ENCODE peak calls at places on chromosome 3, in eight cellular contexts. U is small intestine; V is CD8-positive, alpha-beta T cell; Q is heart left ventricle; L is lung; H is CD4-positive, CD25-positive, alpha-beta regulatory T cell; G is DND-41; K is IMR-90. R is an unnamed sample. For H3K9me3, the result is how much of the 10 kb centered on the place peaks cover.

GRCh38 chr3:29346828-29347227 is 66.0 kb downstream of the RBMS3 start:
- DNase-seq in U (no peak), V (no peak), Q (no peak), L (no peak), H (no peak), G (no peak), K (peak), R (no peak)

GRCh38 chr3:184815046-184815930 is 3.3 kb downstream of the VPS8 start:
- DNase-seq in U (no peak), V (no peak), Q (no peak), L (no peak), H (peak), G (no peak), K (peak), R (peak)

GRCh38 chr3:139653582-139653981 is 24.2 kb downstream of the NMNAT3 start:
- DNase-seq in U (peak), V (no peak), Q (no peak), L (no peak), H (no peak), G (no peak), K (no peak), R (no peak)

GRCh38 chr3:49357466-49358216 is 512 bp downstream of the GPX1 start:
- DNase-seq in U (peak), V (peak), Q (peak), L (peak), H (peak), G (peak), K (peak), R (peak)

GRCh38 chr3:154844863-154845262 is 235.3 kb upstream of the MME start:
- DNase-seq in U (no peak), V (no peak), Q (no peak), L (no peak), H (no peak), G (no peak), K (no peak), R (no peak)

GRCh38 chr3:126977821-126978220 is 5.1 kb upstream of the PLXNA1 start:
- DNase-seq in U (no peak), V (no peak), Q (no peak), L (no peak), H (no peak), G (no peak), K (no peak), R (no peak)

GRCh38 chr3:79052054-79052681 is 715.6 kb downstream of the ROBO1 start:
- DNase-seq in U (no peak), V (no peak), Q (no peak), L (no peak), H (no peak), G (peak), K (no peak), R (no peak)

GRCh38 chr3:52280046-52280445 is 1.6 kb upstream of the WDR82 start:
- DNase-seq in U (no peak), V (no peak), Q (no peak), L (no peak), H (no peak), G (no peak), K (no peak), R (no peak)

GRCh38 chr3:46478341-46478740 is 13.6 kb upstream of the LTF start:
- DNase-seq in U (no peak), V (no peak), Q (no peak), L (no peak), H (no peak), G (no peak), K (no peak), R (no peak)

GRCh38 chr3:62370112-62371031 is 3.0 kb downstream of the FEZF2 start:
- DNase-seq in U (no peak), V (no peak), Q (no peak), L (no peak), H (no peak), G (no peak), K (no peak), R (no peak)

GRCh38 chr3:124467980-124468902 is 262.0 kb upstream of the UMPS start:
- DNase-seq in U (peak), V (no peak), Q (peak), L (peak), H (peak), G (peak), K (peak), R (no peak)

GRCh38 chr3:63228677-63229076 is 49.4 kb upstream of the SYNPR start:
- DNase-seq in U (peak), V (no peak), Q (no peak), L (no peak), H (peak), G (peak), K (peak), R (no peak)

GRCh38 chr3:132593950-132594328 is 3.1 kb upstream of the ACKR4 start:
- DNase-seq in U (no peak), V (no peak), Q (no peak), L (no peak), H (no peak), G (no peak), K (peak), R (no peak)

GRCh38 chr3:14534379-14535191 is 5.6 kb downstream of the GRIP2 start:
- DNase-seq in U (no peak), V (no peak), Q (no peak), L (no peak), H (no peak), G (no peak), K (no peak), R (no peak)

GRCh38 chr3:64995857-64996564 is 308.2 kb upstream of the ADAMTS9 start:
- DNase-seq in U (no peak), V (no peak), Q (peak), L (no peak), H (no peak), G (no peak), K (peak), R (no peak)

GRCh38 chr3:14170569-14171159 is 7.7 kb downstream of the XPC start:
- DNase-seq in U (no peak), V (no peak), Q (no peak), L (no peak), H (no peak), G (no peak), K (peak), R (no peak)

GRCh38 chr3:11591401-11592266 is 52.1 kb downstream of the VGLL4 start:
- DNase-seq in U (no peak), V (no peak), Q (peak), L (no peak), H (no peak), G (no peak), K (peak), R (no peak)

GRCh38 chr3:123656691-123657090 is 71.8 kb upstream of the HACD2 start:
- DNase-seq in U (no peak), V (no peak), Q (no peak), L (no peak), H (peak), G (no peak), K (no peak), R (no peak)

GRCh38 chr3:53083496-53083895 is 37.6 kb upstream of the SFMBT1 start:
- DNase-seq in U (no peak), V (no peak), Q (peak), L (no peak), H (no peak), G (no peak), K (peak), R (no peak)

GRCh38 chr3:55904716-55905115 is 417.6 kb upstream of the WNT5A start:
- DNase-seq in U (no peak), V (no peak), Q (no peak), L (no peak), H (no peak), G (no peak), K (no peak), R (no peak)

GRCh38 chr3:111809196-111809595 is 49.9 kb upstream of the PHLDB2 start:
- DNase-seq in U (no peak), V (no peak), Q (no peak), L (no peak), H (no peak), G (no peak), K (peak), R (no peak)

GRCh38 chr3:171770689-171771620 is 39.3 kb downstream of the PLD1 start:
- DNase-seq in U (peak), V (no peak), Q (peak), L (peak), H (no peak), G (no peak), K (peak), R (peak)

GRCh38 chr3:123285066-123285465 is 83.3 kb downstream of the SEC22A start:
- DNase-seq in U (no peak), V (no peak), Q (no peak), L (no peak), H (no peak), G (no peak), K (no peak), R (no peak)

GRCh38 chr3:44412365-44412764 is 65.1 kb downstream of the ZNF445 start:
- DNase-seq in U (no peak), V (no peak), Q (peak), L (no peak), H (no peak), G (no peak), K (no peak), R (no peak)

GRCh38 chr3:102205647-102206046 is 229.2 kb upstream of the ZPLD1 start:
- DNase-seq in U (no peak), V (no peak), Q (no peak), L (no peak), H (no peak), G (no peak), K (no peak), R (no peak)

GRCh38 chr3:9028134-9028533 is 64.9 kb upstream of the RAD18 start:
- DNase-seq in U (peak), V (no peak), Q (peak), L (peak), H (no peak), G (no peak), K (peak), R (no peak)

GRCh38 chr3:46509661-46510187 is 11.9 kb downstream of the RTP3 start:
- DNase-seq in U (no peak), V (no peak), Q (no peak), L (no peak), H (no peak), G (no peak), K (no peak), R (no peak)

GRCh38 chr3:100001514-100002270 is 112.6 kb downstream of the FILIP1L start:
- DNase-seq in U (peak), V (no peak), Q (no peak), L (no peak), H (no peak), G (no peak), K (no peak), R (no peak)

GRCh38 chr3:28726840-28727239 is 378.2 kb upstream of the AZI2 start:
- DNase-seq in U (no peak), V (no peak), Q (peak), L (peak), H (peak), G (peak), K (no peak), R (no peak)

GRCh38 chr3:114627760-114628159 is 333.9 kb downstream of the TIGIT start:
- DNase-seq in U (no peak), V (no peak), Q (no peak), L (no peak), H (no peak), G (no peak), K (peak), R (no peak)

GRCh38 chr3:57079221-57079831 is 18.9 kb downstream of the SPATA12 start:
- DNase-seq in U (peak), V (no peak), Q (peak), L (peak), H (no peak), G (no peak), K (no peak), R (no peak)

GRCh38 chr3:115146032-115146417 is 1.1 kb downstream of the ZBTB20 start:
- DNase-seq in U (peak), V (peak), Q (peak), L (peak), H (peak), G (peak), K (peak), R (peak)

GRCh38 chr3:23389089-23389488 is 186.0 kb downstream of the UBE2E2 start:
- DNase-seq in U (peak), V (no peak), Q (no peak), L (no peak), H (no peak), G (no peak), K (no peak), R (no peak)

GRCh38 chr3:147483578-147483977 is 74.4 kb downstream of the ZIC1 start:
- DNase-seq in U (no peak), V (no peak), Q (no peak), L (no peak), H (no peak), G (no peak), K (no peak), R (no peak)

DNA sequence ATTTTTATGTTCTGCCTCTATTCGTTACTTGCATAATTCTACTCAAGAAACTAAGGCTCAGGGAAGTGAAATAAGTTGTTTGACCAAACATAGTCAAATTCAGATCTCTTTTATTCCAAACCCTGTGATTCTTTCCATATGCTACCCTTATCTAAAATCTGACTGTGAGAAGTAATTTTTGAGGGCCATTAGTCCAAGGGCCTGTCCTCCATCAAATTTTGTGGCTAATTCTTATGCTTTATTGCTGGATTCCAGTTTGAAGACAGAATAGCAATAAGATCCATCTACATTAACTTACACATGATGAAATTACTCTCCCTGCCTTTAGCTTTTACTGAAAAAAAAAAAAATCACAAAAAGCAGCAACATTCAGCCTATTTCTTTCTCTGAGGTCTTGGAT is 74.0 kb downstream of the ZIC1 start:
- DNase-seq in U (no peak), V (no peak), Q (no peak), L (no peak), H (no peak), G (no peak), K (no peak), R (no peak)
- H3K27ac ChIP-seq in U (no peak), V (no peak), Q (no peak), L (no peak), H (no peak), G (no peak), K (no peak), R (no peak)

GRCh38 chr3:160152638-160153037 is 72.6 kb upstream of the C3orf80 start:
- DNase-seq in U (no peak), V (no peak), Q (no peak), L (no peak), H (no peak), G (no peak), K (no peak), R (no peak)
- H3K4me3 ChIP-seq in U (no peak), V (no peak), Q (no peak), L (no peak), H (no peak), G (no peak), K (no peak), R (no peak)

DNA sequence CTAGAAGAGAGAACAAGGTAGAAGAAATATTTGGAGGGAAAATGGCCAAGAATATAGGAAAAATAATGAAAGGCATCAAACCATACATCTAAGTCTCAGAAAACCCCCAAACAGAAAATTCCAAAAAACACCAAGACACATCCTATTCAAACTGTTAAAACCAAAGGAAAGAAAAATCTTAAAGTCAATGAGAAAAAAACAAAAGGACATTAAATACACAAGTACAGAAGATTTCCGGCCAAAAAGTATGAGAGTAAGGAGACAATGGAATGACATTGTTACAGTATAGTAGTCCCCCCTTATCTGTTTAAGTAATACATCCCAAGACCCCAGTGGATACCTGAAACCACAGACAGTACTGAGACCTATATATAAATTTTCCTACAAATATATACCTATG is 18.8 kb downstream of the CLASP2 start:
- DNase-seq in U (no peak), V (no peak), Q (no peak), L (no peak), H (no peak), G (no peak), K (no peak), R (no peak)
- H3K9me3 ChIP-seq in U (under half), V (under half), Q (under half), L (under half), H (under half), G (under half), K (under half), R (under half)

GRCh38 chr3:186283096-186283495 is 78.9 kb downstream of the DGKG start:
- DNase-seq in U (no peak), V (no peak), Q (no peak), L (no peak), H (no peak), G (no peak), K (peak), R (no peak)
- H3K27ac ChIP-seq in U (no peak), V (no peak), Q (no peak), L (no peak), H (no peak), G (no peak), K (no peak), R (no peak)

R was measured in naive thymus-derived CD4-positive, alpha-beta T cell.